ENCODE peak calls at places on chromosome 14, in five cellular contexts. A, W, V, R and J are unnamed samples.

GRCh38 chr14:57875296-57875695 is 9.4 kb upstream of the SLC35F4 start:
- DNase-seq in A (no peak), W (no peak), V (no peak), R (no peak), J (no peak)

GRCh38 chr14:29176876-29177275 is 410.3 kb downstream of the FOXG1 start:
- DNase-seq in A (no peak), W (no peak), V (no peak), R (no peak), J (no peak)

GRCh38 chr14:96037891-96038557 is 1.1 kb upstream of the C14orf132 start:
- DNase-seq in A (peak), W (peak), V (peak), R (no peak), J (peak)

GRCh38 chr14:103801459-103801858 is 45.9 kb downstream of the PPP1R13B start:
- DNase-seq in A (no peak), W (no peak), V (no peak), R (peak), J (no peak)

GRCh38 chr14:54478621-54479215 is 10.1 kb downstream of the GMFB start:
- DNase-seq in A (no peak), W (no peak), V (no peak), R (no peak), J (no peak)

GRCh38 chr14:36986407-36986806 is 186.0 kb downstream of the SLC25A21 start:
- DNase-seq in A (no peak), W (no peak), V (no peak), R (no peak), J (no peak)

GRCh38 chr14:56189306-56189705 is 71.1 kb downstream of the PELI2 start:
- DNase-seq in A (no peak), W (no peak), V (peak), R (peak), J (no peak)

GRCh38 chr14:73741386-73741875 is 27.2 kb upstream of the PNMA1 start:
- DNase-seq in A (peak), W (peak), V (no peak), R (peak), J (no peak)

GRCh38 chr14:104694991-104695659 is 5.7 kb downstream of the INF2 start:
- DNase-seq in A (peak), W (no peak), V (no peak), R (peak), J (no peak)

GRCh38 chr14:87113286-87113685 is 879.7 kb downstream of the GALC start:
- DNase-seq in A (no peak), W (no peak), V (no peak), R (no peak), J (no peak)

GRCh38 chr14:27528328-27528727 is 930.5 kb upstream of the NOVA1 start:
- DNase-seq in A (no peak), W (no peak), V (peak), R (no peak), J (no peak)

GRCh38 chr14:90999299-90999698 is 61.1 kb downstream of the RPS6KA5 start:
- DNase-seq in A (no peak), W (no peak), V (no peak), R (no peak), J (no peak)

GRCh38 chr14:54211562-54212308 is 185.1 kb upstream of the CDKN3 start:
- DNase-seq in A (no peak), W (no peak), V (no peak), R (peak), J (no peak)

GRCh38 chr14:33019346-33019745 is 80.7 kb downstream of the NPAS3 start:
- DNase-seq in A (no peak), W (no peak), V (no peak), R (no peak), J (no peak)

GRCh38 chr14:57293851-57294837 is 25.4 kb downstream of the AP5M1 start:
- DNase-seq in A (no peak), W (no peak), V (no peak), R (peak), J (no peak)

GRCh38 chr14:93926209-93926872 is 803 bp upstream of the FAM181A start:
- DNase-seq in A (no peak), W (no peak), V (no peak), R (no peak), J (no peak)

GRCh38 chr14:59869381-59870255 is 958 bp downstream of the RTN1 start:
- DNase-seq in A (no peak), W (no peak), V (no peak), R (no peak), J (no peak)

GRCh38 chr14:31930493-31931225 is 146.4 kb upstream of the ARHGAP5 start:
- DNase-seq in A (no peak), W (no peak), V (peak), R (peak), J (no peak)

GRCh38 chr14:23571701-23572523 is 4.3 kb upstream of the AP1G2 start:
- DNase-seq in A (no peak), W (no peak), V (no peak), R (no peak), J (no peak)

GRCh38 chr14:22715186-22715812 is 51.2 kb upstream of the OXA1L start:
- DNase-seq in A (no peak), W (no peak), V (no peak), R (no peak), J (no peak)

GRCh38 chr14:34036319-34036761 is 85.5 kb upstream of the EGLN3 start:
- DNase-seq in A (no peak), W (no peak), V (no peak), R (no peak), J (no peak)

GRCh38 chr14:24187538-24187915 is 1.1 kb downstream of the IPO4 start:
- DNase-seq in A (no peak), W (no peak), V (no peak), R (no peak), J (no peak)

GRCh38 chr14:73717998-73718741 is 4.0 kb upstream of the PNMA1 start:
- DNase-seq in A (no peak), W (no peak), V (no peak), R (no peak), J (no peak)

GRCh38 chr14:89507926-89508460 is 91.0 kb upstream of the FOXN3 start:
- DNase-seq in A (no peak), W (no peak), V (no peak), R (peak), J (no peak)

GRCh38 chr14:64388533-64389243 is 535 bp downstream of the MTHFD1 start:
- DNase-seq in A (peak), W (no peak), V (no peak), R (peak), J (peak)

GRCh38 chr14:98174031-98174430 is 1098.0 kb downstream of the BCL11B start:
- DNase-seq in A (no peak), W (no peak), V (no peak), R (no peak), J (no peak)

GRCh38 chr14:23117371-23118020 is 1.6 kb downstream of the CEBPE start:
- DNase-seq in A (no peak), W (no peak), V (no peak), R (no peak), J (no peak)

GRCh38 chr14:24900281-24900868 is 149.6 kb downstream of the STXBP6 start:
- DNase-seq in A (no peak), W (no peak), V (no peak), R (no peak), J (no peak)

GRCh38 chr14:93332032-93332852 is 594 bp downstream of the BTBD7 start:
- DNase-seq in A (peak), W (peak), V (no peak), R (peak), J (peak)